ENCODE peak calls at places on chromosomes 5 and 9, in seven cellular contexts. N, H, X, L, F, D and R are unnamed samples.

GRCh38 chr5:91212336-91213092 is 170.6 kb downstream of the ARRDC3 start:
- DNase-seq in N (peak; percentile 41), H (no peak), X (no peak), L (no peak), F (no peak), D (no peak), R (no peak)

GRCh38 chr5:156411131-156411727 is 84.3 kb downstream of the SGCD start:
- DNase-seq in N (no peak), H (no peak), X (no peak), L (no peak), F (no peak), D (no peak), R (no peak)

GRCh38 chr9:8858250-8859161 is 1058.9 kb upstream of the DMAC1 start:
- DNase-seq in N (no peak), H (no peak), X (no peak), L (no peak), F (peak; percentile 67), D (no peak), R (no peak)

GRCh38 chr9:132210472-132211145 is 48.8 kb downstream of the NTNG2 start:
- DNase-seq in N (no peak), H (no peak), X (no peak), L (no peak), F (no peak), D (no peak), R (no peak)

GRCh38 chr5:176733586-176734262 is 76.6 kb upstream of the UNC5A start:
- DNase-seq in N (no peak), H (no peak), X (no peak), L (no peak), F (peak; percentile 32), D (no peak), R (no peak)

GRCh38 chr9:122126340-122127333 is 32.9 kb downstream of the NDUFA8 start:
- DNase-seq in N (peak; percentile 44), H (no peak), X (no peak), L (no peak), F (no peak), D (no peak), R (no peak)

GRCh38 chr9:27634879-27635278 is 61.6 kb upstream of the C9orf72 start:
- DNase-seq in N (no peak), H (no peak), X (no peak), L (no peak), F (no peak), D (no peak), R (peak; percentile 18)

GRCh38 chr9:12759767-12760166 is 15.1 kb upstream of the LURAP1L start:
- DNase-seq in N (no peak), H (no peak), X (no peak), L (no peak), F (no peak), D (no peak), R (no peak)

GRCh38 chr5:55407059-55407684 is 99.4 kb downstream of the MTREX start:
- DNase-seq in N (peak; percentile 36), H (no peak), X (no peak), L (no peak), F (no peak), D (peak; percentile 26), R (no peak)

GRCh38 chr9:101387871-101388506 is 3.2 kb upstream of the BAAT start:
- DNase-seq in N (peak; percentile 10), H (no peak), X (no peak), L (no peak), F (no peak), D (peak; percentile 27), R (no peak)

GRCh38 chr9:70053864-70054263 is 10.2 kb downstream of the MAMDC2 start:
- DNase-seq in N (no peak), H (no peak), X (no peak), L (no peak), F (no peak), D (no peak), R (no peak)

GRCh38 chr5:181187500-181188213 is 17.3 kb downstream of the TRIM7 start:
- DNase-seq in N (no peak), H (peak; percentile 78), X (peak; percentile 67), L (peak; percentile 69), F (peak; percentile 95), D (peak; percentile 70), R (peak; percentile 53)

GRCh38 chr5:132807163-132807838 is 5.8 kb upstream of the SOWAHA start:
- DNase-seq in N (no peak), H (no peak), X (no peak), L (no peak), F (peak; percentile 88), D (peak; percentile 39), R (no peak)

GRCh38 chr9:106707722-106708121 is 155.2 kb upstream of the ZNF462 start:
- DNase-seq in N (no peak), H (no peak), X (no peak), L (no peak), F (no peak), D (no peak), R (no peak)

GRCh38 chr9:129923589-129923988 is 88.3 kb downstream of the USP20 start:
- DNase-seq in N (no peak), H (no peak), X (no peak), L (no peak), F (no peak), D (no peak), R (no peak)

GRCh38 chr5:99058466-99058865 is 129.7 kb upstream of the CHD1 start:
- DNase-seq in N (no peak), H (no peak), X (no peak), L (no peak), F (no peak), D (no peak), R (no peak)

GRCh38 chr5:66828551-66829421 is 232.6 kb downstream of the MAST4 start:
- DNase-seq in N (no peak), H (peak; percentile 24), X (peak; percentile 76), L (peak; percentile 33), F (peak; percentile 89), D (peak; percentile 61), R (peak; percentile 26)

GRCh38 chr9:131258186-131258585 is 18.1 kb downstream of the FAM78A start:
- DNase-seq in N (no peak), H (no peak), X (no peak), L (no peak), F (no peak), D (no peak), R (no peak)

GRCh38 chr5:53303105-53303504 is 177.3 kb upstream of the FST start:
- DNase-seq in N (peak; percentile 20), H (no peak), X (no peak), L (no peak), F (no peak), D (no peak), R (no peak)